ENCODE peak calls at places on chromosomes 11 and 22, in six cellular contexts. A is MM.1S; Q is AG08395; V is activated T-cell treated with anti-CD3 and anti-CD28 coated beads, Interleukin-2, amount 50 U/mL, for 72 hours; T is T47D; U is iPS DF 6.9. M is an unnamed sample.

GRCh38 chr11:19869946-19870589 is 157.4 kb downstream of the NAV2 start:
- DNase-seq in A (no peak), Q (no peak), V (no peak), T (no peak), U (no peak), M (no peak)

GRCh38 chr11:61281581-61282250 is 13.4 kb downstream of the VWCE start:
- DNase-seq in A (no peak), Q (peak), V (peak), T (peak), U (no peak), M (peak)

GRCh38 chr11:118634435-118635236 is 27.2 kb downstream of the PHLDB1 start:
- DNase-seq in A (peak), Q (peak), V (peak), T (peak), U (peak), M (peak)

GRCh38 chr11:59154585-59154984 is 11.9 kb downstream of the FAM111A start:
- DNase-seq in A (no peak), Q (no peak), V (no peak), T (no peak), U (no peak), M (no peak)

GRCh38 chr22:37501610-37502341 is 15.6 kb upstream of the MFNG start:
- DNase-seq in A (no peak), Q (peak), V (no peak), T (peak), U (no peak), M (peak)

GRCh38 chr11:1389103-1389931 is 417 bp upstream of the BRSK2 start:
- DNase-seq in A (peak), Q (peak), V (peak), T (peak), U (peak), M (peak)

GRCh38 chr11:1744879-1745700 is 5.3 kb downstream of the IFITM10 start:
- DNase-seq in A (no peak), Q (no peak), V (no peak), T (no peak), U (no peak), M (no peak)

GRCh38 chr11:123303924-123304323 is 108.9 kb upstream of the CLMP start:
- DNase-seq in A (peak), Q (no peak), V (no peak), T (no peak), U (no peak), M (peak)

GRCh38 chr11:108559340-108559739 is 34.2 kb downstream of the EXPH5 start:
- DNase-seq in A (no peak), Q (peak), V (no peak), T (no peak), U (no peak), M (no peak)

GRCh38 chr11:31815743-31816466 is 4.8 kb upstream of the PAX6 start:
- DNase-seq in A (no peak), Q (peak), V (no peak), T (no peak), U (no peak), M (peak)

GRCh38 chr11:77407613-77408012 is 66.3 kb downstream of the PAK1 start:
- DNase-seq in A (no peak), Q (peak), V (no peak), T (no peak), U (no peak), M (peak)

GRCh38 chr11:123532131-123532530 is 102.1 kb downstream of the GRAMD1B start:
- DNase-seq in A (no peak), Q (no peak), V (no peak), T (no peak), U (no peak), M (peak)

GRCh38 chr22:42326786-42327185 is 56.3 kb upstream of the TCF20 start:
- DNase-seq in A (no peak), Q (no peak), V (no peak), T (no peak), U (no peak), M (no peak)

GRCh38 chr11:29669336-29669735 is 347.5 kb downstream of the KCNA4 start:
- DNase-seq in A (no peak), Q (no peak), V (no peak), T (no peak), U (no peak), M (no peak)

GRCh38 chr22:19645391-19645790 is 68.9 kb upstream of the SEPTIN5 start:
- DNase-seq in A (no peak), Q (no peak), V (no peak), T (no peak), U (no peak), M (no peak)